ENCODE peak calls at places on chromosome 4, in ten cellular contexts. Z is cardiac muscle cell; U is stimulated activated CD4-positive, alpha-beta T cell treated with anti-CD3 and anti-CD28 coated beads, Interleukin-4, amount 100 ng/mL, for 4 hours; T is midbrain; Q is NCI-H1436 treated with DMSO at 0.1 percent for 48 hours; V is HS-27A; W is K562; G is endothelial cell; S is Right ventricle myocardium superior; L is T1000. F is an unnamed sample.

GRCh38 chr4:149345424-149345823 is 470.2 kb downstream of the IQCM start:
- DNase-seq in Z (no peak), U (no peak), T (no peak), Q (no peak), V (no peak), W (no peak), G (no peak), S (no peak), L (no peak), F (no peak)

GRCh38 chr4:205097-205756 is 80.9 kb downstream of the ZNF718 start:
- DNase-seq in Z (no peak), U (no peak), T (no peak), Q (no peak), V (no peak), W (no peak), G (no peak), S (no peak), L (no peak), F (no peak)

GRCh38 chr4:6506616-6507140 is 34.3 kb upstream of the PPP2R2C start:
- DNase-seq in Z (no peak), U (no peak), T (no peak), Q (no peak), V (no peak), W (no peak), G (no peak), S (no peak), L (no peak), F (no peak)

GRCh38 chr4:19729873-19730735 is 521.6 kb upstream of the SLIT2 start:
- DNase-seq in Z (peak), U (no peak), T (no peak), Q (no peak), V (no peak), W (no peak), G (no peak), S (no peak), L (no peak), F (no peak)

GRCh38 chr4:105453550-105454201 is 20.2 kb downstream of the PPA2 start:
- DNase-seq in Z (no peak), U (no peak), T (no peak), Q (no peak), V (no peak), W (no peak), G (no peak), S (no peak), L (no peak), F (no peak)

GRCh38 chr4:180106122-180106521 is 2137.1 kb upstream of the TENM3 start:
- DNase-seq in Z (no peak), U (no peak), T (no peak), Q (no peak), V (no peak), W (no peak), G (no peak), S (no peak), L (no peak), F (no peak)

GRCh38 chr4:7341486-7342222 is 93.1 kb downstream of the PSAPL1 start:
- DNase-seq in Z (no peak), U (no peak), T (no peak), Q (no peak), V (no peak), W (no peak), G (no peak), S (no peak), L (no peak), F (peak)

GRCh38 chr4:8410641-8411271 is 29.8 kb downstream of the ACOX3 start:
- DNase-seq in Z (peak), U (no peak), T (no peak), Q (no peak), V (no peak), W (peak), G (peak), S (peak), L (peak), F (peak)

GRCh38 chr4:176879370-176880116 is 86.8 kb upstream of the VEGFC start:
- DNase-seq in Z (peak), U (no peak), T (no peak), Q (no peak), V (no peak), W (no peak), G (no peak), S (no peak), L (no peak), F (no peak)

GRCh38 chr4:30717208-30718020 is 2.8 kb upstream of the PCDH7 start:
- DNase-seq in Z (peak), U (no peak), T (peak), Q (no peak), V (no peak), W (no peak), G (peak), S (peak), L (peak), F (peak)

GRCh38 chr4:3836802-3837601 is 70.8 kb downstream of the ADRA2C start:
- DNase-seq in Z (no peak), U (no peak), T (no peak), Q (no peak), V (no peak), W (peak), G (no peak), S (peak), L (no peak), F (no peak)

GRCh38 chr4:10051536-10052135 is 30.3 kb upstream of the SLC2A9 start:
- DNase-seq in Z (no peak), U (no peak), T (no peak), Q (no peak), V (no peak), W (no peak), G (no peak), S (no peak), L (no peak), F (no peak)

GRCh38 chr4:117479673-117480072 is 394.3 kb upstream of the TRAM1L1 start:
- DNase-seq in Z (no peak), U (peak), T (no peak), Q (no peak), V (no peak), W (no peak), G (no peak), S (no peak), L (no peak), F (no peak)

GRCh38 chr4:8817813-8818062 is 53.9 kb downstream of the HMX1 start:
- DNase-seq in Z (no peak), U (no peak), T (no peak), Q (no peak), V (no peak), W (no peak), G (peak), S (peak), L (no peak), F (no peak)

GRCh38 chr4:173538903-173539445 is 8.9 kb upstream of the HAND2 start:
- DNase-seq in Z (no peak), U (no peak), T (no peak), Q (no peak), V (no peak), W (no peak), G (no peak), S (no peak), L (no peak), F (no peak)

GRCh38 chr4:100421356-100421978 is 96.4 kb downstream of the EMCN start:
- DNase-seq in Z (peak), U (no peak), T (peak), Q (no peak), V (no peak), W (no peak), G (no peak), S (no peak), L (no peak), F (peak)

GRCh38 chr4:167290684-167291083 is 56.4 kb upstream of the SPOCK3 start:
- DNase-seq in Z (peak), U (no peak), T (peak), Q (peak), V (no peak), W (no peak), G (no peak), S (no peak), L (no peak), F (no peak)

GRCh38 chr4:108113229-108113628 is 55.5 kb downstream of the LEF1 start:
- DNase-seq in Z (no peak), U (peak), T (no peak), Q (no peak), V (no peak), W (peak), G (no peak), S (no peak), L (no peak), F (no peak)

GRCh38 chr4:41364871-41365270 is 108.1 kb downstream of the UCHL1 start:
- DNase-seq in Z (no peak), U (no peak), T (no peak), Q (no peak), V (no peak), W (no peak), G (no peak), S (no peak), L (no peak), F (no peak)

GRCh38 chr4:108683479-108683878 is 33.1 kb downstream of the OSTC start:
- DNase-seq in Z (peak), U (no peak), T (peak), Q (no peak), V (peak), W (peak), G (no peak), S (no peak), L (no peak), F (no peak)

GRCh38 chr4:177442623-177443155 is 452 bp upstream of the AGA start:
- DNase-seq in Z (peak), U (no peak), T (peak), Q (no peak), V (no peak), W (peak), G (peak), S (no peak), L (no peak), F (no peak)

GRCh38 chr4:14906805-14907204 is 95.5 kb upstream of the CPEB2 start:
- DNase-seq in Z (no peak), U (no peak), T (no peak), Q (no peak), V (no peak), W (no peak), G (no peak), S (no peak), L (no peak), F (no peak)

GRCh38 chr4:37964734-37965457 is 4.7 kb downstream of the PTTG2 start:
- DNase-seq in Z (no peak), U (no peak), T (no peak), Q (no peak), V (no peak), W (no peak), G (no peak), S (no peak), L (no peak), F (no peak)

F was measured in RCC 7860.